ENCODE peak calls at places on chromosomes 16 and 17, in nine cellular contexts. A is stomach, Z is transverse colon, R is sigmoid colon, E is A549, D is suprapubic skin, X is ovary, P is K562, H is GM12878. S is an unnamed sample. For H3K4me1, the result is how much of the 10 kb centered on the place peaks cover.

GRCh38 chr16:12517310-12517694 is 286.4 kb downstream of the CPPED1 start:
- DNase-seq in R (no peak), E (no peak), A (no peak), D (no peak), H (no peak), Z (no peak), P (no peak), X (no peak), S (no peak)

GRCh38 chr16:88943741-88944140 is 33.3 kb downstream of the CBFA2T3 start:
- DNase-seq in Z (no peak), A (no peak), P (no peak), R (no peak), H (no peak), E (no peak), D (no peak), X (no peak), S (no peak)

GRCh38 chr16:58032710-58033293 is 7.2 kb downstream of the MMP15 start:
- DNase-seq in Z (no peak), E (no peak), D (no peak), P (peak), X (no peak), R (no peak), A (peak), H (no peak), S (peak)

GRCh38 chr16:24834459-24835335 is 11.1 kb upstream of the SLC5A11 start:
- DNase-seq in E (peak), X (no peak), P (peak), R (peak), D (no peak), Z (peak), A (peak), H (no peak), S (no peak)

GRCh38 chr17:20991276-20992037 is 51.4 kb downstream of the USP22 start:
- DNase-seq in E (no peak), H (no peak), P (no peak), R (peak), D (peak), X (no peak), A (no peak), Z (no peak), S (no peak)

GRCh38 chr17:81391964-81392908 is 3.0 kb upstream of the BAHCC1 start:
- DNase-seq in A (no peak), H (no peak), X (peak), R (peak), P (no peak), E (no peak), D (no peak), Z (peak), S (peak)

GRCh38 chr17:50149425-50150353 is 788 bp downstream of the PPP1R9B start:
- DNase-seq in D (no peak), Z (peak), R (peak), A (peak), P (peak), H (no peak), X (peak), E (no peak), S (peak)

GRCh38 chr17:7346761-7347614 is 5.0 kb upstream of the KCTD11 start:
- DNase-seq in D (peak), A (no peak), X (no peak), P (no peak), Z (no peak), H (no peak), R (no peak), E (no peak), S (no peak)

GRCh38 chr17:17320188-17320910 is 17.2 kb downstream of the NT5M start:
- DNase-seq in H (no peak), Z (no peak), R (no peak), A (peak), P (no peak), E (no peak), D (no peak), X (peak), S (peak)

GRCh38 chr17:15999974-16000827 is 577 bp downstream of the TTC19 start:
- DNase-seq in H (no peak), E (no peak), Z (no peak), D (peak), A (no peak), R (peak), P (no peak), X (peak), S (peak)

GRCh38 chr17:27741361-27741861 is 58.9 kb downstream of the NOS2 start:
- DNase-seq in X (no peak), A (no peak), H (no peak), P (no peak), Z (no peak), R (no peak), D (no peak), E (no peak), S (no peak)

GRCh38 chr17:62720126-62720850 is 87.8 kb downstream of the MARCHF10 start:
- DNase-seq in D (no peak), P (peak), H (peak), R (peak), A (no peak), E (peak), Z (no peak), X (no peak), S (no peak)

GRCh38 chr16:55039931-55040330 is 109.3 kb downstream of the IRX5 start:
- DNase-seq in A (no peak), H (no peak), X (no peak), E (no peak), P (no peak), Z (no peak), D (no peak), R (peak), S (no peak)

GRCh38 chr16:56298948-56299602 is 107.8 kb downstream of the GNAO1 start:
- DNase-seq in Z (no peak), P (no peak), D (no peak), A (no peak), X (no peak), E (no peak), R (peak), H (no peak), S (no peak)

GRCh38 chr17:47708864-47709541 is 15.0 kb downstream of the TBKBP1 start:
- DNase-seq in X (peak), H (no peak), A (peak), E (no peak), D (no peak), R (peak), P (no peak), Z (no peak), S (peak)

GRCh38 chr17:78862073-78863023 is 21.7 kb upstream of the USP36 start:
- DNase-seq in Z (peak), P (peak), X (peak), E (peak), A (peak), R (peak), H (no peak), D (peak), S (peak)
- TF ChIP-seq EP300 in Z (no peak), P (peak), X (peak), E (no peak), A (no peak), R (no peak), H (no peak), D (no peak), S (peak)

GRCh38 chr17:41930009-41930832 is at the start of gene ODAD4:
- DNase-seq in P (peak), A (peak), E (peak), D (peak), X (peak), Z (peak), H (peak), R (peak), S (peak)
- TF ChIP-seq POLR2A in P (peak), A (peak), E (peak), D (peak), X (no peak), Z (peak), H (peak), R (peak), S (no peak)

GRCh38 chr17:68294617-68295016 is 3.3 kb downstream of the ARSG start:
- DNase-seq in P (no peak), A (no peak), Z (no peak), E (no peak), D (no peak), R (no peak), H (no peak), X (no peak), S (no peak)
- H3K4me1 ChIP-seq in P (under half), A (under half), Z (under half), E (under half), D (half or more), R (under half), H (under half), X (under half), S (under half)

GRCh38 chr16:74748042-74748709 is 26.4 kb downstream of the FA2H start:
- DNase-seq in E (no peak), R (no peak), D (no peak), P (no peak), Z (no peak), X (no peak), A (no peak), H (no peak), S (no peak)

GRCh38 chr16:74748710-74749073 is 25.9 kb downstream of the FA2H start:
- DNase-seq in Z (no peak), P (no peak), R (no peak), E (no peak), D (no peak), A (no peak), H (no peak), X (no peak), S (no peak)

GRCh38 chr16:74747716-74748041 is 26.9 kb downstream of the FA2H start:
- DNase-seq in P (no peak), A (no peak), E (no peak), D (no peak), Z (no peak), R (no peak), X (no peak), H (no peak), S (no peak)

GRCh38 chr16:74751658-74752057 is 23.0 kb downstream of the FA2H start:
- DNase-seq in R (no peak), D (no peak), A (no peak), Z (no peak), E (no peak), X (no peak), P (no peak), H (no peak), S (no peak)

GRCh38 chr16:74749291-74750055 is 25.1 kb downstream of the FA2H start:
- DNase-seq in X (no peak), Z (no peak), A (no peak), P (no peak), E (no peak), R (no peak), D (no peak), H (no peak), S (no peak)
- TF ChIP-seq EP300 in X (no peak), Z (no peak), A (no peak), P (no peak), E (no peak), R (no peak), D (no peak), H (no peak), S (no peak)

DNA sequence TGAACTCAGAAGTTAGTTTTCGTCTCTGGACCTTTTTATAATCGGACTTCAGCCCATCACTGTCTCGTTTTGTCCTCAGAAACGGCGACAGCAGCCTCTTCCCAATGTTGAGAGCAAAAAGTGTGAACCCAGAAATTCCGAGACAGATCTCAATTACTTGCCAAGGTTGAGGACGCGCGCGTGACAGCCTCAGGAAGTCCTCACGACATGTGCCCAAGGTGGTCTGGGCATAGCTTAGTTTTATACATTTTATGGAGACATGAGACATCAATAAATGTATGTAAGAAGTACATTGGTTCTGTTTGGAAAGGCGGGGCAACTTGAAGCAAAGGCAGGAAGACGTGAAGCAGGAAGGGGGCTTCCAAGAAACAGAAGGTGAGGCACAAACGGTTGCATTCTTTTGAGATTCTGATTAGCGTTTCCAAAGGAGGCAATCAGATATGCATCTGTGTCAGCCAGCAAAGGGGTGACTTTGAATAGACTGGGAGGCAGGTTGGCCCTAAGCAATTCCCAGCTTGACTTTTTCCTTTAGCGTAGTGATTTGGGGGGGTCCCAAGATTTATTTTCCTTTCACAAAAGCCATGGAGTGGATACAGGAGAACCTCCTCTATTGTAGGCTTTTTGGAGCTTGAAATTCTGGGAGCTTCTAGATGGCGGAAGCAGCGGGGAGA is 583 bp upstream of the ZNF747 start:
- DNase-seq in X (no peak), Z (no peak), R (no peak), A (no peak), H (no peak), E (no peak), P (no peak), D (no peak), S (no peak)
- TF ChIP-seq POLR2A in X (no peak), Z (peak), R (no peak), A (no peak), H (no peak), E (no peak), P (peak), D (no peak), S (no peak)

S was measured in upper lobe of left lung.